ENCODE peak calls at places on chromosomes 1 and 21, in four cellular contexts. M is HepG2, I is GM12878, R is H1. S is an unnamed sample.

GRCh38 chr1:25718738-25719137 is 81.3 kb upstream of the SELENON start:
- DNase-seq in M (no peak), I (no peak), R (no peak), S (no peak)

GRCh38 chr1:154154534-154155181 is at the start of gene NUP210L:
- DNase-seq in M (no peak), I (no peak), R (peak; percentile 75), S (peak; percentile 15)

GRCh38 chr1:113021430-113022085 is 51.4 kb upstream of the LRIG2 start:
- DNase-seq in I (no peak), M (peak; percentile 74), R (no peak), S (no peak)

GRCh38 chr1:226476657-226477319 is 68.9 kb upstream of the PARP1 start:
- DNase-seq in I (no peak), R (no peak), M (no peak), S (no peak)

GRCh38 chr21:31660134-31660565 is 657 bp downstream of the SOD1 start:
- DNase-seq in I (no peak), R (no peak), M (no peak), S (no peak)

GRCh38 chr1:199161766-199162303 is 523.0 kb downstream of the PTPRC start:
- DNase-seq in R (no peak), I (no peak), M (no peak), S (no peak)

GRCh38 chr1:228274452-228275153 is 66.8 kb downstream of the OBSCN start:
- DNase-seq in M (no peak), I (no peak), R (no peak), S (no peak)

GRCh38 chr1:230069813-230070212 is 2.8 kb downstream of the GALNT2 start:
- DNase-seq in I (no peak), R (peak; percentile 32), M (no peak), S (no peak)

GRCh38 chr1:117895482-117896114 is 33.8 kb downstream of the GDAP2 start:
- DNase-seq in R (peak; percentile 64), I (peak; percentile 32), M (peak; percentile 63), S (peak; percentile 80)

GRCh38 chr1:111989531-111990025 is at the start of gene KCND3:
- DNase-seq in R (peak; percentile 54), I (no peak), M (no peak), S (no peak)

GRCh38 chr1:96411006-96411405 is 310.6 kb upstream of the PTBP2 start:
- DNase-seq in I (no peak), R (no peak), M (no peak), S (no peak)

GRCh38 chr1:212477014-212477679 is 44.4 kb downstream of the NENF start:
- DNase-seq in I (peak; percentile 65), M (peak; percentile 70), R (peak; percentile 81), S (peak; percentile 96)

GRCh38 chr1:150881331-150882070 is 5.1 kb upstream of the ARNT start:
- DNase-seq in M (no peak), I (no peak), R (no peak), S (no peak)

GRCh38 chr1:38198099-38198498 is 151.5 kb upstream of the POU3F1 start:
- DNase-seq in M (no peak), I (no peak), R (no peak), S (no peak)

GRCh38 chr21:32916522-32917099 is 109.1 kb upstream of the OLIG2 start:
- DNase-seq in M (peak; percentile 35), R (no peak), I (no peak), S (no peak)

GRCh38 chr1:160032165-160032827 is 506 bp upstream of the PIGM start:
- DNase-seq in M (no peak), R (no peak), I (no peak), S (no peak)

GRCh38 chr1:60118119-60118518 is 44.5 kb upstream of the C1orf87 start:
- DNase-seq in M (no peak), R (no peak), I (no peak), S (no peak)

GRCh38 chr1:19619697-19620384 is 24.3 kb upstream of the NBL1 start:
- DNase-seq in I (no peak), R (no peak), M (peak; percentile 97), S (no peak)

GRCh38 chr1:41919131-41919530 is 409 bp upstream of the HIVEP3 start:
- DNase-seq in M (no peak), I (no peak), R (no peak), S (no peak)

GRCh38 chr1:31987231-31987630 is 26.4 kb upstream of the KHDRBS1 start:
- DNase-seq in M (no peak), R (peak; percentile 57), I (no peak), S (peak; percentile 47)

GRCh38 chr1:52296345-52296744 is 69.7 kb downstream of the CC2D1B start:
- DNase-seq in I (peak; percentile 7), R (no peak), M (peak; percentile 66), S (no peak)

GRCh38 chr1:26717066-26717465 is 21.3 kb downstream of the ARID1A start:
- DNase-seq in I (no peak), M (no peak), R (no peak), S (no peak)

GRCh38 chr1:7120863-7121621 is 335.8 kb downstream of the CAMTA1 start:
- DNase-seq in M (no peak), R (no peak), I (no peak), S (no peak)

GRCh38 chr21:44012474-44013379 is 618 bp downstream of the TRAPPC10 start:
- DNase-seq in I (peak; percentile 27), M (peak; percentile 65), R (peak; percentile 96), S (peak; percentile 80)

GRCh38 chr1:184965889-184966860 is 8.1 kb downstream of the NIBAN1 start:
- DNase-seq in R (no peak), M (no peak), I (no peak), S (no peak)

GRCh38 chr1:201275266-201275666 is 8.0 kb upstream of the PKP1 start:
- DNase-seq in I (no peak), M (no peak), R (no peak), S (no peak)

GRCh38 chr21:33403128-33403785 is at the start of gene IFNGR2:
- DNase-seq in R (peak; percentile 54), I (no peak), M (no peak), S (no peak)

GRCh38 chr1:94925561-94926364 is 1.1 kb downstream of the CNN3 start:
- DNase-seq in I (peak; percentile 5), M (peak; percentile 89), R (peak; percentile 86), S (peak; percentile 98)

GRCh38 chr1:246794261-246795093 is 70.3 kb downstream of the SCCPDH start:
- DNase-seq in R (no peak), M (no peak), I (no peak), S (no peak)

GRCh38 chr1:241972703-241973375 is 15.3 kb downstream of the BECN2 start:
- DNase-seq in R (no peak), M (peak; percentile 28), I (no peak), S (peak; percentile 85)

GRCh38 chr1:114034561-114035303 is 55.5 kb downstream of the OLFML3 start:
- DNase-seq in I (no peak), R (no peak), M (no peak), S (no peak)

GRCh38 chr1:36414384-36414783 is 16.7 kb upstream of the LSM10 start:
- DNase-seq in I (no peak), M (no peak), R (no peak), S (no peak)

GRCh38 chr1:36408479-36408878 is 10.8 kb upstream of the LSM10 start:
- DNase-seq in M (no peak), I (no peak), R (no peak), S (no peak)

GRCh38 chr1:36415661-36416346 is 18.1 kb upstream of the LSM10 start:
- DNase-seq in I (no peak), M (no peak), R (no peak), S (no peak)

GRCh38 chr1:36406440-36406839 is 8.7 kb upstream of the LSM10 start:
- DNase-seq in I (no peak), R (no peak), M (no peak), S (no peak)

GRCh38 chr1:36411674-36412648 is 14.3 kb upstream of the LSM10 start:
- DNase-seq in M (peak; percentile 17), R (no peak), I (no peak), S (no peak)
- TF ChIP-seq SUZ12 in M (no peak), R (no peak), I (no peak), S (no peak)

GRCh38 chr1:1129309-1129708 is 13.4 kb upstream of the C1orf159 start:
- DNase-seq in M (no peak), R (no peak), I (no peak), S (no peak)
- H3K9ac ChIP-seq in M (peak overlapping the region; percentile 89), R (no peak overlapping the region), I (no peak overlapping the region), S (no peak overlapping the region)

DNA sequence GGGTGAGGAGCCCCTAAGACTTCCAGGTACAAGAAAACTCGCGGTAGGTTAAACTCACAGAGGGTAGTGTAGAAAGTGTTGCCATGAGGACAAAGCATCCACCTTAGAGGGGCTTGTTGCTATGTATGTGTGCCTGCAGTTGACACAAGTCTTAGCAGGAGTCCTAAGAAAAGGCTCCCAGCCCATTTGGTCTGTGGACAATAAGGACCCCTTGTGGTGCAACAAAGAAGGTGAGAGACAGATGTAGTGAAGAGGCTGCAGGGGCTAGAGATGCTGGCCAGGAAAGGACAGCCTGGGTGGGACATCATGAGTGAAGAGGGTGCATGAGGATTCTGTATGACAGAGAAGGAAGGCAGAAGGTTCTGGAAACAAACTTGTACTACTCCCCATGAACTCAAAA is 36.3 kb upstream of the IL10 start:
- DNase-seq in R (no peak), I (no peak), M (peak; percentile 6), S (peak; percentile 43)
- TF ChIP-seq SUZ12 in R (no peak), I (no peak), M (no peak), S (no peak)

DNA sequence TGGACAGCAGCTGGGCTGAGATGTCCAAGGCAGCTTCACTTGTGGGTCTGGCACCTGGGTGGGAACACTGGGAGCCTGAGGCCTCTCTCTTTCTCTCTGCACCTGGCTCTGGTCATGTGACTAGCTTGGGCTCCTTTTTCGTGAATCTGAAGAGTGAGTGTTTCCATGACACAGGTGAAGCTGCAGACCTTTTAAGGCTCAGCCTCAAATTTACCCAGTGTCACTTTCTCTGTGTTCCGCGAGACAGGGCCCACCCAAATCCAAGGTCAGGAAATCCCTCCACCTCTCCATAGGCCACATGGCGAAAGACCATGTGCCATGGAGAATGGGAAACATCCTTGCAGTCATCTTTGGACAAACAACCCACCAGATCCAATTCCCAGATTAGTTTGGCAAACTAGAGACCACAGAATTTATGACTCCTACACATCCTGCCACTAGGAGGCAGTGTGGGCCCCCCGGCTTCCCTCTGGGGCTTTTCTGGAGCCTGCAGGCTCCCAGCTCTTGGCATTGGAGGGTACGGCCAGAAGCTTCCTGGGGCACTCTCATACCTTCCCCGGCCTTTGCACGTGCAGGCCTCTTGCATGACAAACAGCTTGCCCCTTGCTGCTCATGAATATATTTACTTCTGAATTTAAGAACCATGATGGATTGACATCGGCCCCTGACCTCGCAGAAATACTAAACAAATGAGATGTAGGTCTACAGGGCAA is 180.6 kb downstream of the KAZN start:
- DNase-seq in M (peak; percentile 36), R (peak; percentile 93), I (no peak), S (no peak)
- H3K9ac ChIP-seq in M (no peak overlapping the region), R (no peak overlapping the region), I (no peak overlapping the region), S (no peak overlapping the region)

DNA sequence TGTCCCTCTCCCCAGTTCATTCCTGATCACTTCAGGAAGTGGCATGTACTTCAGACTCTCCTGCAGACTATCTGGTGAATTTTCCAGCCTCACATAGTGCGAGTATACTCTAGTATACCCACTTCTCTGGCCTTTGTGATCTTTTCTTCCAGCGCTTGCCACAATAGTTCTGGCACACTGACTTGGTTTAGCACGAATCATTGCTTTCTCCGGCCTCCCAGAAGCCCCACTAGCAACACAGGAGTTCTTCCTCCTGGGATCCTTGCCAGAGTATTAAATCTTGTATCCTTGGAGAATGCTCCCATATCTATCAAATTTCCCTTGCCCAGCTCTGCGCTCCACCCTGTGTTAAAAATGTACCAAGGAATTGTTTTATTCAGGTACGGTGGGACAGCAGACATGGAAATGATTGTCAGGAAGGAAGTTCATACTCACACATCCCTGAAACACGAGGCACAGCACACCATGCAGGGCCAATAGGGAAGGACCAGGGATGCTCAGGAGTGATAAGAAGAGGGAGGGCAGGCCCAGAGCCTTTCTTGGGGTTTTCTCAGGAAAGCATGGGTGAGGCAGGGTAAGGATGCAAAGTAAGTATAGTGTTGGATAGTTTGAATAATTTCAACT is 136.7 kb downstream of the ADSS2 start:
- DNase-seq in M (no peak), R (no peak), I (no peak), S (no peak)
- TF ChIP-seq SUZ12 in M (no peak), R (no peak), I (no peak), S (no peak)